ENCODE peak calls at places on chromosomes 5 and 9, in six cellular contexts. T is T-cell, W is NCI-H2171 treated with DMSO at 0.1 percent for 48 hours, D is right cardiac atrium, J is HuH-7, K is RPMI7951. H is an unnamed sample.

GRCh38 chr5:68557162-68557936 is 341.8 kb downstream of the PIK3R1 start:
- DNase-seq in J (no peak), D (no peak), T (no peak), K (no peak), W (no peak), H (no peak)

GRCh38 chr5:142829821-142830220 is 59.6 kb downstream of the ARHGAP26 start:
- DNase-seq in J (no peak), D (no peak), T (no peak), K (no peak), W (no peak), H (no peak)

GRCh38 chr5:58404734-58405133 is 55.2 kb downstream of the PLK2 start:
- DNase-seq in K (no peak), J (no peak), W (no peak), D (no peak), T (no peak), H (no peak)

GRCh38 chr9:38423939-38424843 is at the start of gene IGFBPL1:
- DNase-seq in J (peak), W (peak), K (no peak), D (no peak), T (no peak), H (no peak)

GRCh38 chr5:144013816-144014215 is 156.6 kb downstream of the YIPF5 start:
- DNase-seq in J (no peak), K (no peak), D (no peak), W (no peak), T (no peak), H (no peak)

GRCh38 chr9:2809692-2810423 is 34.0 kb downstream of the PUM3 start:
- DNase-seq in K (peak), J (no peak), W (no peak), D (no peak), T (no peak), H (peak)

GRCh38 chr9:4883326-4883873 is 90.7 kb downstream of the RCL1 start:
- DNase-seq in T (no peak), J (no peak), D (no peak), W (no peak), K (no peak), H (no peak)

GRCh38 chr5:36820900-36821299 is 55.7 kb upstream of the NIPBL start:
- DNase-seq in W (no peak), T (no peak), J (no peak), K (peak), D (no peak), H (no peak)

H was measured in HepG2.